ENCODE peak calls at places on chromosome 20, in nine cellular contexts. One of them, this sample, is unnamed.

GRCh38 chr20:41119593-41120561 is 17.5 kb upstream of the PLCG1 start:
- DNase-seq in heart right ventricle: no peak
- DNase-seq in OCI-LY7: no peak
- DNase-seq in AG04450: no peak
- DNase-seq in Caco-2: no peak
- DNase-seq in tibial artery: no peak
- DNase-seq in K562: no peak
- DNase-seq in Calu3: peak; percentile 58
- DNase-seq in GM10248: no peak
- DNase-seq in this sample: no peak

GRCh38 chr20:45783656-45784294 is 7.9 kb downstream of the WFDC3 start:
- DNase-seq in heart right ventricle: peak; percentile 38
- DNase-seq in OCI-LY7: no peak
- DNase-seq in AG04450: no peak
- DNase-seq in Caco-2: no peak
- DNase-seq in tibial artery: no peak
- DNase-seq in K562: no peak
- DNase-seq in Calu3: peak; percentile 66
- DNase-seq in GM10248: no peak
- DNase-seq in this sample: no peak

GRCh38 chr20:21820688-21821087 is 115.2 kb downstream of the PAX1 start:
- DNase-seq in heart right ventricle: no peak
- DNase-seq in OCI-LY7: no peak
- DNase-seq in AG04450: no peak
- DNase-seq in Caco-2: no peak
- DNase-seq in tibial artery: no peak
- DNase-seq in K562: no peak
- DNase-seq in Calu3: no peak
- DNase-seq in GM10248: no peak
- DNase-seq in this sample: no peak

GRCh38 chr20:31637660-31638059 is at the start of gene COX4I2:
- DNase-seq in heart right ventricle: peak; percentile 62
- DNase-seq in OCI-LY7: no peak
- DNase-seq in AG04450: no peak
- DNase-seq in Caco-2: no peak
- DNase-seq in tibial artery: no peak
- DNase-seq in K562: no peak
- DNase-seq in Calu3: no peak
- DNase-seq in GM10248: no peak
- DNase-seq in this sample: no peak

GRCh38 chr20:49446808-49447207 is 35.7 kb downstream of the KCNB1 start:
- DNase-seq in heart right ventricle: peak; percentile 92
- DNase-seq in OCI-LY7: no peak
- DNase-seq in AG04450: no peak
- DNase-seq in Caco-2: peak; percentile 36
- DNase-seq in tibial artery: peak; percentile 89
- DNase-seq in K562: no peak
- DNase-seq in Calu3: no peak
- DNase-seq in GM10248: no peak
- DNase-seq in this sample: no peak

GRCh38 chr20:50366270-50367103 is 143.7 kb upstream of the PTPN1 start:
- DNase-seq in heart right ventricle: peak; percentile 48
- DNase-seq in OCI-LY7: no peak
- DNase-seq in AG04450: peak; percentile 42
- DNase-seq in Caco-2: peak; percentile 66
- DNase-seq in tibial artery: peak; percentile 60
- DNase-seq in K562: peak; percentile 43
- DNase-seq in Calu3: peak; percentile 93
- DNase-seq in GM10248: no peak
- DNase-seq in this sample: no peak

GRCh38 chr20:11849270-11849920 is 68.3 kb upstream of the BTBD3 start:
- DNase-seq in heart right ventricle: no peak
- DNase-seq in OCI-LY7: no peak
- DNase-seq in AG04450: no peak
- DNase-seq in Caco-2: no peak
- DNase-seq in tibial artery: no peak
- DNase-seq in K562: no peak
- DNase-seq in Calu3: no peak
- DNase-seq in GM10248: no peak
- DNase-seq in this sample: no peak

GRCh38 chr20:31673435-31673834 is 35.7 kb downstream of the COX4I2 start:
- DNase-seq in heart right ventricle: no peak
- DNase-seq in OCI-LY7: no peak
- DNase-seq in AG04450: no peak
- DNase-seq in Caco-2: no peak
- DNase-seq in tibial artery: no peak
- DNase-seq in K562: no peak
- DNase-seq in Calu3: no peak
- DNase-seq in GM10248: no peak
- DNase-seq in this sample: no peak

GRCh38 chr20:56259948-56260347 is 11.4 kb downstream of the MC3R start:
- DNase-seq in heart right ventricle: no peak
- DNase-seq in OCI-LY7: no peak
- DNase-seq in AG04450: no peak
- DNase-seq in Caco-2: no peak
- DNase-seq in tibial artery: no peak
- DNase-seq in K562: no peak
- DNase-seq in Calu3: no peak
- DNase-seq in GM10248: no peak
- DNase-seq in this sample: no peak

GRCh38 chr20:51400051-51400926 is 142.2 kb downstream of the NFATC2 start:
- DNase-seq in heart right ventricle: no peak
- DNase-seq in OCI-LY7: peak; percentile 81
- DNase-seq in AG04450: no peak
- DNase-seq in Caco-2: no peak
- DNase-seq in tibial artery: no peak
- DNase-seq in K562: no peak
- DNase-seq in Calu3: no peak
- DNase-seq in GM10248: peak; percentile 87
- DNase-seq in this sample: peak; percentile 85

GRCh38 chr20:7790189-7790588 is 150.1 kb downstream of the HAO1 start:
- DNase-seq in heart right ventricle: no peak
- DNase-seq in OCI-LY7: no peak
- DNase-seq in AG04450: no peak
- DNase-seq in Caco-2: no peak
- DNase-seq in tibial artery: no peak
- DNase-seq in K562: no peak
- DNase-seq in Calu3: no peak
- DNase-seq in GM10248: no peak
- DNase-seq in this sample: no peak

GRCh38 chr20:49603209-49603627 is 35.3 kb upstream of the PTGIS start:
- DNase-seq in heart right ventricle: peak; percentile 37
- DNase-seq in OCI-LY7: peak; percentile 62
- DNase-seq in AG04450: no peak
- DNase-seq in Caco-2: peak; percentile 81
- DNase-seq in tibial artery: no peak
- DNase-seq in K562: peak; percentile 46
- DNase-seq in Calu3: peak; percentile 41
- DNase-seq in GM10248: no peak
- DNase-seq in this sample: no peak

GRCh38 chr20:44068780-44069191 is 118.2 kb downstream of the JPH2 start:
- DNase-seq in heart right ventricle: no peak
- DNase-seq in OCI-LY7: no peak
- DNase-seq in AG04450: no peak
- DNase-seq in Caco-2: no peak
- DNase-seq in tibial artery: no peak
- DNase-seq in K562: no peak
- DNase-seq in Calu3: no peak
- DNase-seq in GM10248: peak; percentile 25
- DNase-seq in this sample: no peak

GRCh38 chr20:33882018-33882417 is 70.9 kb downstream of the CHMP4B start:
- DNase-seq in heart right ventricle: no peak
- DNase-seq in OCI-LY7: no peak
- DNase-seq in AG04450: no peak
- DNase-seq in Caco-2: no peak
- DNase-seq in tibial artery: no peak
- DNase-seq in K562: no peak
- DNase-seq in Calu3: no peak
- DNase-seq in GM10248: no peak
- DNase-seq in this sample: no peak

GRCh38 chr20:3660262-3661059 is 2.7 kb downstream of the GFRA4 start:
- DNase-seq in heart right ventricle: no peak
- DNase-seq in OCI-LY7: no peak
- DNase-seq in AG04450: no peak
- DNase-seq in Caco-2: no peak
- DNase-seq in tibial artery: peak; percentile 8
- DNase-seq in K562: no peak
- DNase-seq in Calu3: no peak
- DNase-seq in GM10248: no peak
- DNase-seq in this sample: no peak

GRCh38 chr20:8143474-8143873 is 11.4 kb downstream of the PLCB1 start:
- DNase-seq in heart right ventricle: no peak
- DNase-seq in OCI-LY7: no peak
- DNase-seq in AG04450: no peak
- DNase-seq in Caco-2: no peak
- DNase-seq in tibial artery: no peak
- DNase-seq in K562: no peak
- DNase-seq in Calu3: no peak
- DNase-seq in GM10248: no peak
- DNase-seq in this sample: no peak

GRCh38 chr20:11401988-11402387 is 515.7 kb upstream of the BTBD3 start:
- DNase-seq in heart right ventricle: no peak
- DNase-seq in OCI-LY7: no peak
- DNase-seq in AG04450: no peak
- DNase-seq in Caco-2: no peak
- DNase-seq in tibial artery: no peak
- DNase-seq in K562: no peak
- DNase-seq in Calu3: no peak
- DNase-seq in GM10248: peak; percentile 25
- DNase-seq in this sample: no peak

GRCh38 chr20:23782366-23782983 is 31.7 kb upstream of the CST1 start:
- DNase-seq in heart right ventricle: peak; percentile 20
- DNase-seq in OCI-LY7: peak; percentile 8
- DNase-seq in AG04450: no peak
- DNase-seq in Caco-2: peak; percentile 79
- DNase-seq in tibial artery: no peak
- DNase-seq in K562: peak; percentile 12
- DNase-seq in Calu3: peak; percentile 23
- DNase-seq in GM10248: peak; percentile 21
- DNase-seq in this sample: peak; percentile 14

GRCh38 chr20:57998276-57998675 is 230.2 kb downstream of the ANKRD60 start:
- DNase-seq in heart right ventricle: no peak
- DNase-seq in OCI-LY7: no peak
- DNase-seq in AG04450: no peak
- DNase-seq in Caco-2: no peak
- DNase-seq in tibial artery: no peak
- DNase-seq in K562: no peak
- DNase-seq in Calu3: no peak
- DNase-seq in GM10248: no peak
- DNase-seq in this sample: no peak
- TF ChIP-seq CTCF in heart right ventricle: no peak
- TF ChIP-seq CTCF in OCI-LY7: no peak
- TF ChIP-seq CTCF in AG04450: no peak
- TF ChIP-seq CTCF in Caco-2: no peak
- TF ChIP-seq CTCF in tibial artery: no peak
- TF ChIP-seq CTCF in K562: peak; percentile 46
- TF ChIP-seq CTCF in Calu3: no peak
- TF ChIP-seq CTCF in GM10248: no peak
- TF ChIP-seq CTCF in this sample: no peak

GRCh38 chr20:36399147-36399968 is 93.2 kb downstream of the DLGAP4 start:
- DNase-seq in heart right ventricle: peak; percentile 9
- DNase-seq in OCI-LY7: peak; percentile 72
- DNase-seq in AG04450: no peak
- DNase-seq in Caco-2: peak; percentile 87
- DNase-seq in tibial artery: no peak
- DNase-seq in K562: peak; percentile 72
- DNase-seq in Calu3: peak; percentile 77
- DNase-seq in GM10248: peak; percentile 68
- DNase-seq in this sample: peak; percentile 77
- TF ChIP-seq CTCF in heart right ventricle: peak; percentile 18
- TF ChIP-seq CTCF in OCI-LY7: peak; percentile 85
- TF ChIP-seq CTCF in AG04450: peak; percentile 21
- TF ChIP-seq CTCF in Caco-2: peak; percentile 69
- TF ChIP-seq CTCF in tibial artery: no peak
- TF ChIP-seq CTCF in K562: peak; percentile 87
- TF ChIP-seq CTCF in Calu3: peak; percentile 36
- TF ChIP-seq CTCF in GM10248: peak; percentile 46
- TF ChIP-seq CTCF in this sample: peak; percentile 50

DNA sequence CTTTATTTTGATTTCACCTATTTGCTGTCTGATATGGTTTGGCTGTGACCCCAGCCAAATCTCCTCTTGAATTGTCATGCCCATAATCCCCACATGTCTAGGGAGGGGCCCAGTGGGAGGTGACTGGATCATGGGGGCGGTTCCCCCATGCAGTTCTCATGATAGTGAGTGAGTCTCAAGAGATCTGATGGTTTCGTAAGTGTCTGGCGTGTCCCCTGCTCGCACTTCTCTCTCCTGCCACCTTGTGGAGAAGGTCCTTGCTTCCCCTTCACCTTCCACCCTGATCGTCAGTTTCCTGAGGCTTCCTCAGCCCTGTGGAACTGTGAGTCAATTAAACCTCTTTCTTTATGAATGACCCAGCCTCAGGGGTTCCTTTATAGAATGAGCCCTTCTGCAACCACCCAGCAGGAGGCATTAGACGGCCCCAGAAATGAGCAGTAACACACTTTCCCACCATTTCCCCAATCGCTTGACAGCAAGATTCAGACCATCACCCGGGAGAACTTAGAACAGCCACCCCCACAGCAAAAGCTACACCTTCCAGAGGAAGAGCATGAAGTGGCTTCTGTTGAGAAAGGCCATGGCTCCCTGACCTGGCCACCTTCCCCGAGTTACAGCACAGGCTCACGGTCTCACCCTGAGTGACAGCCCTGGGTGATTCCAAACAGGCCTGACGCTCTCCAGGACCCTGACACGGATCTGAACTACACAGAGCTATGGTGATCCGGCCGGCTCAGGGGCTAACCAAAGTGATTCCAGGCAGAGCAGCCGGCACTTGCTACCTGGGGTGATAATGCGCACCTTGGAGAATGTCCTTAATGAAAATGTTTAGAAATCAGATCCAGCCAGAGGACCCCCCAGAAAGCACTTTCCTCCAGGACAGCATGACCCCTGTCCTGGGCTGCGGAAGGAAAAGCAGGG is 131.2 kb upstream of the CDH4 start:
- DNase-seq in heart right ventricle: peak; percentile 34
- DNase-seq in OCI-LY7: peak; percentile 30
- DNase-seq in AG04450: peak; percentile 18
- DNase-seq in Caco-2: peak; percentile 75
- DNase-seq in tibial artery: peak; percentile 36
- DNase-seq in K562: peak; percentile 74
- DNase-seq in Calu3: peak; percentile 66
- DNase-seq in GM10248: no peak
- DNase-seq in this sample: no peak
- TF ChIP-seq CTCF in heart right ventricle: peak; percentile 49
- TF ChIP-seq CTCF in OCI-LY7: peak; percentile 68
- TF ChIP-seq CTCF in AG04450: peak; percentile 55
- TF ChIP-seq CTCF in Caco-2: peak; percentile 58
- TF ChIP-seq CTCF in tibial artery: peak; percentile 30
- TF ChIP-seq CTCF in K562: peak; percentile 64
- TF ChIP-seq CTCF in Calu3: peak; percentile 62
- TF ChIP-seq CTCF in GM10248: no peak
- TF ChIP-seq CTCF in this sample: no peak

DNA sequence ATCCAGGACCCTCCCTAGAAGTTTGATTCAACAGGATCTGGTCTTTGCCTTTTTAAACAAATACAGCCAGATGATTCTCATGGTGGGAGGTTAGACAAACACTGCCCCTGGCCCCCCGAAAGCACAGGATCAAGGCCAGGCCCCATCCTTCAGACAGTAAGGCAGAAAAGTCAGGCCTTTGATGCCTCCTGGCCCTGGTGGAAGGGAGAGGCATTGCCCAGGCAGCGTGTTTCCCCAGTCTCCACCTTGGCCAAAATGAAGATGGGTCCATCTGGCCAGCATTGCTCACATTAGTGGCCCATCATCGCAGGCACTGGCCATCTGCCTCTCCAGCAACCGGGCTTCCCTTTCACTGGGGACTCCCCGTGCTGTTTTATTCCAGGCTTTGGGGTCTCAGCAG is 4.3 kb downstream of the SULF2 start:
- DNase-seq in heart right ventricle: no peak
- DNase-seq in OCI-LY7: no peak
- DNase-seq in AG04450: no peak
- DNase-seq in Caco-2: no peak
- DNase-seq in tibial artery: no peak
- DNase-seq in K562: no peak
- DNase-seq in Calu3: no peak
- DNase-seq in GM10248: no peak
- DNase-seq in this sample: no peak
- TF ChIP-seq CTCF in heart right ventricle: no peak
- TF ChIP-seq CTCF in OCI-LY7: no peak
- TF ChIP-seq CTCF in AG04450: no peak
- TF ChIP-seq CTCF in Caco-2: no peak
- TF ChIP-seq CTCF in tibial artery: no peak
- TF ChIP-seq CTCF in K562: no peak
- TF ChIP-seq CTCF in Calu3: no peak
- TF ChIP-seq CTCF in GM10248: no peak
- TF ChIP-seq CTCF in this sample: no peak

This sample was measured in GM13977.